ENCODE peak calls at places on chromosomes 12 and 14, in six cellular contexts. Y, Z, G, R, X and M are unnamed samples.

GRCh38 chr12:131671276-131671675 is 39.6 kb upstream of the SFSWAP start:
- DNase-seq in Z (no peak), R (no peak), G (no peak), X (no peak), Y (no peak), M (no peak)

GRCh38 chr14:61543946-61544345 is 151.4 kb upstream of the HIF1A start:
- DNase-seq in X (no peak), Y (no peak), R (no peak), G (no peak), Z (no peak), M (no peak)

GRCh38 chr14:69117020-69117767 is 35.7 kb downstream of the DCAF5 start:
- DNase-seq in Y (no peak), Z (no peak), R (no peak), X (no peak), G (no peak), M (no peak)

GRCh38 chr14:68853749-68854148 is 60.9 kb upstream of the ZFP36L1 start:
- DNase-seq in Y (no peak), Z (no peak), R (peak), X (no peak), G (no peak), M (no peak)

GRCh38 chr12:119642986-119643385 is 24.9 kb upstream of the PRKAB1 start:
- DNase-seq in X (peak), G (no peak), Y (no peak), Z (no peak), R (peak), M (no peak)

GRCh38 chr12:132163041-132163910 is 19.0 kb downstream of the NOC4L start:
- DNase-seq in Z (no peak), X (no peak), G (no peak), Y (no peak), R (no peak), M (no peak)

GRCh38 chr12:6345319-6346071 is 3.6 kb upstream of the TNFRSF1A start:
- DNase-seq in X (peak), Y (peak), Z (no peak), R (no peak), G (no peak), M (no peak)

GRCh38 chr12:79415754-79416435 is 274.9 kb downstream of the PAWR start:
- DNase-seq in G (no peak), Y (peak), R (no peak), Z (no peak), X (no peak), M (no peak)

GRCh38 chr14:61765225-61765943 is 3.2 kb downstream of the SNAPC1 start:
- DNase-seq in X (no peak), Y (no peak), R (no peak), Z (no peak), G (no peak), M (no peak)

GRCh38 chr14:100771121-100771800 is 44.6 kb downstream of the DLK1 start:
- DNase-seq in Y (peak), G (no peak), R (no peak), X (peak), Z (no peak), M (no peak)

GRCh38 chr12:66011731-66012130 is 118.8 kb downstream of the LLPH start:
- DNase-seq in R (no peak), Z (no peak), X (no peak), Y (no peak), G (no peak), M (no peak)

GRCh38 chr12:125312471-125312870 is 247.2 kb downstream of the AACS start:
- DNase-seq in X (no peak), G (no peak), Y (no peak), Z (no peak), R (no peak), M (no peak)

GRCh38 chr12:68374315-68374982 is 42.3 kb upstream of the MDM1 start:
- DNase-seq in X (no peak), Z (peak), R (no peak), G (peak), Y (no peak), M (peak)

GRCh38 chr12:14885718-14886201 is at the start of gene MGP:
- DNase-seq in G (no peak), R (no peak), X (no peak), Z (no peak), Y (no peak), M (no peak)

GRCh38 chr14:93911975-93912374 is 15.2 kb upstream of the FAM181A start:
- DNase-seq in G (no peak), R (no peak), X (no peak), Y (no peak), Z (no peak), M (no peak)

GRCh38 chr12:51954465-51955361 is 3.2 kb downstream of the ACVR1B start:
- DNase-seq in G (no peak), Y (peak), Z (no peak), X (no peak), R (no peak), M (no peak)

GRCh38 chr14:22387776-22388241 is 201.2 kb downstream of the DAD1 start:
- DNase-seq in G (no peak), Z (no peak), R (no peak), X (no peak), Y (no peak), M (no peak)

GRCh38 chr14:54211562-54212308 is 185.1 kb upstream of the CDKN3 start:
- DNase-seq in Z (no peak), Y (no peak), X (no peak), G (no peak), R (no peak), M (no peak)

GRCh38 chr12:64625243-64626077 is 15.2 kb downstream of the RASSF3 start:
- DNase-seq in Y (peak), R (no peak), G (no peak), X (peak), Z (peak), M (no peak)

GRCh38 chr14:76227450-76228050 is 75.8 kb downstream of the GPATCH2L start:
- DNase-seq in G (no peak), Y (no peak), X (no peak), R (no peak), Z (no peak), M (no peak)

GRCh38 chr14:90664911-90665695 is 151.1 kb downstream of the TTC7B start:
- DNase-seq in X (no peak), Z (no peak), R (peak), Y (no peak), G (no peak), M (no peak)

GRCh38 chr14:39083127-39083526 is 19.9 kb downstream of the SEC23A start:
- DNase-seq in Y (no peak), X (no peak), G (no peak), R (no peak), Z (no peak), M (no peak)

GRCh38 chr12:57342207-57342691 is 88.6 kb downstream of the R3HDM2 start:
- DNase-seq in Y (no peak), R (peak), X (no peak), G (no peak), Z (no peak), M (no peak)

GRCh38 chr14:95518045-95518751 is 1.7 kb upstream of the SYNE3 start:
- DNase-seq in R (no peak), X (no peak), G (no peak), Z (no peak), Y (no peak), M (no peak)

GRCh38 chr14:69237142-69237541 is 22.8 kb upstream of the GALNT16 start:
- DNase-seq in X (no peak), G (no peak), Z (no peak), Y (no peak), R (no peak), M (no peak)

GRCh38 chr14:75335588-75335987 is 57.0 kb downstream of the FOS start:
- DNase-seq in Z (peak), Y (no peak), G (no peak), X (no peak), R (no peak), M (no peak)

GRCh38 chr14:97655169-97655948 is 858.2 kb downstream of the VRK1 start:
- DNase-seq in R (no peak), Y (no peak), G (no peak), X (no peak), Z (no peak), M (no peak)

GRCh38 chr14:104109731-104110361 is 24.3 kb downstream of the ASPG start:
- DNase-seq in Y (no peak), R (no peak), G (no peak), X (no peak), Z (no peak), M (no peak)

GRCh38 chr14:30283822-30284446 is 275.0 kb upstream of the G2E3 start:
- DNase-seq in R (peak), G (no peak), X (peak), Z (no peak), Y (peak), M (no peak)

GRCh38 chr12:108305520-108305919 is 33.6 kb downstream of the CMKLR1 start:
- DNase-seq in Z (no peak), R (no peak), G (no peak), Y (no peak), X (peak), M (no peak)

GRCh38 chr12:106195638-106196037 is 52.2 kb downstream of the CKAP4 start:
- DNase-seq in G (no peak), R (no peak), Y (peak), Z (no peak), X (no peak), M (no peak)

GRCh38 chr12:4164591-4165558 is 108.7 kb upstream of the CCND2 start:
- DNase-seq in X (no peak), Y (no peak), G (peak), R (peak), Z (no peak), M (peak)

GRCh38 chr12:51923506-51924365 is 16.4 kb downstream of the ACVRL1 start:
- DNase-seq in Z (no peak), X (peak), R (peak), Y (no peak), G (no peak), M (no peak)

GRCh38 chr12:123390415-123391093 is 6.6 kb downstream of the KMT5A start:
- DNase-seq in Y (no peak), R (no peak), X (no peak), G (no peak), Z (no peak), M (no peak)

GRCh38 chr14:101980700-101981099 is 16.3 kb downstream of the DYNC1H1 start:
- DNase-seq in X (no peak), Z (peak), Y (peak), G (no peak), R (no peak), M (no peak)

DNA sequence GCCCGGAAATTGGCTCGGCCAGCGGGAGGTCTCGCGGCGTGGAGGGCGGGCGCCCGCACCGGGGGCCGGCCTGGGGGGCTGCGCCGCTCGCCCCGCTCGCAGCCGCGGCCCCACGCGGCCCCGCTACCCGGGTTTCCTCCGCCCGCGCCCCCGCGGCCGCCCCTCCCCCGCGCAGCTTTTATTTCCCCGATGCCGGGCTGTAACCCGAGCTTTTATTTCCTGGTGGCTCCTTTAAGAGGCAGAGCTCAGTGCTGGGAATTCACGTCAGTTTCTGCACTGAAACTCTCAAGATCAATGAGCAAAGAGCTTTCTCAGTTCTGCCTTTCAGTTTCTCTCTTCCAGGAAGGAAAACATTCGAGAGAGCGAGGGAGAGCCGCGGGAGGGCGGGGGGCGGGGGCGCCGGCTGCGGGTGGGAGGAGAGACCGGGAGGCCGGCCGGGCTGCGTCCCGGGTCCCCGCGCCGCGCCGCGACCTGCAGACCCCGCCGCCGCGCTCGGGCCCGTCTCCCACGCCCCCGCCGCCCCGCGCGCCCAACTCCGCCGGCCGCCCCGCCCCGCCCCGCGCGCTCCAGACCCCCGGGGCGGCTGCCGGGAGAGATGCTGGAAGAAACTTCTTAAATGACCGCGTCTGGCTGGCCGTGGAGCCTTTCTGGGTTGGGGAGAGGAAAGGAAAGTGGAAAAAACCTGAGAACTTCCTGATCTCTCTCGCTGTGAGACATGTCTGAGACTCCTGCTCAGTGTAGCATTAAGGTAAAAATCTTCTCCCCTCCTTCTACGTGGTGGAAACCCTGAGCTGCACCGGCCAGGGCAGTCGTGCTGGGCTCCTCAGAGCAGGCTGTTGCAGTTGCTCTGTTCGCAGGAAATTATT is at the start of gene ETV6:
- DNase-seq in Z (peak), Y (peak), R (peak), X (peak), G (peak), M (peak)
- TF ChIP-seq POLR2AphosphoS5 in Z (peak), Y (no peak), R (no peak), X (peak), G (peak), M (peak)

GRCh38 chr12:12587878-12588277 is 23.8 kb upstream of the CREBL2 start:
- DNase-seq in R (no peak), Y (no peak), G (no peak), Z (no peak), X (no peak), M (no peak)

GRCh38 chr12:12585115-12585862 is 22.6 kb upstream of the DUSP16 start:
- DNase-seq in Y (peak), X (no peak), R (no peak), Z (no peak), G (no peak), M (no peak)

GRCh38 chr12:12583510-12583909 is 20.8 kb upstream of the DUSP16 start:
- DNase-seq in R (no peak), Z (no peak), X (no peak), G (no peak), Y (no peak), M (no peak)

GRCh38 chr12:12590961-12591360 is 20.7 kb upstream of the CREBL2 start:
- DNase-seq in X (no peak), G (no peak), R (no peak), Y (no peak), Z (no peak), M (no peak)

DNA sequence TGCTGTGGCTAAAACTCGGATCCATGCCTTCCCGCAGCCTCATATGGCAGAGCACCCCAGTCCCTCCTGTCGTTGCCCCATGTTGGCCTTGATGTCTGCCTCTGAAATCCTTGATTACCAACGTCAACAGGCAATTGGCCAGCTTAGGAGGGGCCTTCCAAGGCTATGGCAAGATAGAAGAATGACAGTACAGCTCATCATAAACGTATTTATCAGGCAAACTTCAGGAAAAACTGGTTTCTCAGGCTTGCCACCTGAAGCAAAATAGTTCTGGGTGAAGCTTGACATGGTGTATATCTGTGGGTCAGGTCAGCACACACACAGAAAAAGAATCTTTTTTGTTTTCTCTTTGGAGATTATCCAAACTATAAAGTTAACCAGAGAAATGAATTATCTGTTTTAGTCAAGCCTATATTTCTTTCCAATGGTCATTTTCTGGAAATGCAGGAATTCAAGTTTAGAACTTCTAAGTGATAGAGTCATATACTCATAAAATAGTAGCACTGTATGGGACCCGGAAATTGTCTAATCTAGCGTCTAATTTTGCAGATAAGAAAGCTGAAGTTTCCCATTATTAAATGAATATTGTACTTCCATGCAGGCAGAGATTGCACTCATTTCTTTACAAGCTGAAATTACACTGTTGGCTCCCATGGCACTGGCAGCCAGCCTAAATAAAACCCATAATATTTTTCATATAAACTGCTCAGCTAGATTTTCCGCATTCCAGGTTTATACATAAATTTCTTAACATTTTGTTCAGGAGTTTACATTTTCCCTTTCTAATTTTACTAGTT is 24.4 kb upstream of the DUSP16 start:
- DNase-seq in R (no peak), Y (no peak), G (no peak), X (no peak), Z (no peak), M (no peak)
- TF ChIP-seq TAF1 in R (no peak), Y (no peak), G (no peak), X (no peak), Z (no peak), M (no peak)

GRCh38 chr12:122062832-122063690 is 15.5 kb upstream of the MLXIP start:
- DNase-seq in Y (peak), X (peak), Z (no peak), G (no peak), R (no peak), M (no peak)
- TF ChIP-seq POLR2A in Y (peak), X (no peak), Z (no peak), G (no peak), R (no peak), M (no peak)

DNA sequence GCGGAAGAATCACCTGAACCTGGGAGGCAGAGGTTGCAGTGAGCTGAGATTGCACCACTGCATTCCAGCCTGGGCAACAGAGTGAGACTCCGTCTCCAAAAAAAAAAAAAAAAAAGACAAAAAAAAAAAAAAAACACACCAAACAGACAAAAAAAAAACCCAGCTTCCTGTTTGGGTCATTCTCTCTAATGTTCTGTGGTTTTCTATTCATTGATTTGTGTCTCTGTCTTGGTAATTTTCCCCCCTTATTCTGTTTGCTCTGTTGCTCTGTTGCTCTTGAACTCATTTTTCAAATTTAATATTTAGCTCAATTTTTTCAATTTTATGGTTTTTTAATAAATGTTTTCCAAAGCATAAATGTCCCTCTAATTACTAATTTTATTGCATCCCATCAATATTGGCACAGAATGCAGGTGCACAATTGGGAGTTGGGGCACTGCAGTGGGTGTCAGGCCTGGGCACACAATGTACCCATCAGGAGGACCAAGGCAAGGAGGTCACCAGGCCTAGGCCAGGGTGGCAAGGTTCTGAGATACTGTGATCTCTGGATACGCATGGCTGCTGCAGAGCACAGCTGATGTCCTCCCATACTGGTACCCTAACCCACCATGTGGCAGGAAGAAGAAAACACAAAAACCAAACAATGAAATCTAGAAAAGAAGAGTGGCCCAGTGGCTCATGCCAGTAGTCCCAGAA is 8.0 kb upstream of the GNPTAB start:
- DNase-seq in Y (no peak), X (no peak), G (no peak), R (no peak), Z (no peak), M (no peak)
- TF ChIP-seq POLR2AphosphoS5 in Y (no peak), X (no peak), G (no peak), R (no peak), Z (no peak), M (no peak)

DNA sequence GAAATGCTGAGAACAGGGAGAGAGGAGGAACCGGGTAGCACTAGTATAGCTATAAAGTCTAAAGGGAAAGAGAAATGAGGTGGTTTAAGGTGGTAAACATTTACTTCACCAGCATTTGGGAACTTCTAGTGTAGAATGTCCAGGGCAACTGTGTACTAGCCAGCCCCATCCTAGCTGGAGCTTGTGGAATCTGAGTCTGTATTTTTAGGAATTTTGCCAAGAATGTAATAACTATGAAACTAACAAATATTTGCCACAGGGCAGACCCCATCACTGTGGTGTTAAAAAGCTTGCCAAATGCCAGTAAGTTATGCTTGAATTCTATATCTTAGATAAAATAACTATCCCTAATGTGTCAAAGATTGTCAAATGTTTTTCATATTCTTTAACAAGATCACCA is 398.9 kb upstream of the MIS18BP1 start:
- DNase-seq in R (no peak), X (no peak), Z (no peak), Y (no peak), G (no peak), M (no peak)
- TF ChIP-seq TAF1 in R (no peak), X (no peak), Z (no peak), Y (no peak), G (no peak), M (no peak)

GRCh38 chr12:76020281-76020680 is 11.3 kb downstream of the PHLDA1 start:
- DNase-seq in G (no peak), R (no peak), X (no peak), Y (no peak), Z (peak), M (no peak)
- TF ChIP-seq POLR2A in G (no peak), R (no peak), X (no peak), Y (no peak), Z (no peak), M (no peak)